ENCODE peak calls at places on chromosomes 4 and X, in five cellular contexts. U is RPMI8226, C is tibial nerve, F is AG08396, O is astrocyte of the spinal cord. K is an unnamed sample.

GRCh38 chr4:98793658-98794057 is 135.2 kb upstream of the TSPAN5 start:
- DNase-seq in U (no peak), C (no peak), F (no peak), O (no peak), K (no peak)

GRCh38 chr4:103451341-103451740 is 253.2 kb upstream of the CENPE start:
- DNase-seq in U (no peak), C (no peak), F (no peak), O (no peak), K (no peak)

GRCh38 chrX:15755091-15755490 is 17.0 kb downstream of the CA5B start:
- DNase-seq in U (no peak), C (no peak), F (no peak), O (no peak), K (no peak)

GRCh38 chr4:79042079-79042674 is 102.9 kb upstream of the PAQR3 start:
- DNase-seq in U (peak; percentile 8), C (no peak), F (peak; percentile 32), O (peak; percentile 46), K (peak; percentile 59)

GRCh38 chr4:1291091-1291490 is 1.4 kb downstream of the MAEA start:
- DNase-seq in U (no peak), C (no peak), F (no peak), O (no peak), K (no peak)

GRCh38 chr4:168070903-168071302 is 21.4 kb upstream of the ANXA10 start:
- DNase-seq in U (no peak), C (no peak), F (no peak), O (peak; percentile 12), K (peak; percentile 2)

GRCh38 chr4:53920116-53920515 is 144.3 kb downstream of the CHIC2 start:
- DNase-seq in U (no peak), C (no peak), F (no peak), O (no peak), K (peak; percentile 29)

GRCh38 chrX:41265615-41266014 is 68.3 kb upstream of the DDX3X start:
- DNase-seq in U (peak; percentile 81), C (no peak), F (peak; percentile 67), O (peak; percentile 79), K (peak; percentile 44)

GRCh38 chr4:54254116-54254914 is 25.2 kb downstream of the PDGFRA start:
- DNase-seq in U (no peak), C (no peak), F (no peak), O (peak; percentile 13), K (no peak)

GRCh38 chr4:98682719-98683118 is 24.3 kb upstream of the TSPAN5 start:
- DNase-seq in U (no peak), C (no peak), F (peak; percentile 37), O (peak; percentile 10), K (peak; percentile 50)

GRCh38 chr4:176566769-176567168 is 226.0 kb downstream of the VEGFC start:
- DNase-seq in U (no peak), C (no peak), F (no peak), O (no peak), K (peak; percentile 17)

GRCh38 chr4:19177616-19178015 is 1074.1 kb upstream of the SLIT2 start:
- DNase-seq in U (no peak), C (no peak), F (no peak), O (peak; percentile 7), K (peak; percentile 10)

GRCh38 chr4:99790796-99791617 is 25.6 kb upstream of the DAPP1 start:
- DNase-seq in U (no peak), C (no peak), F (no peak), O (peak; percentile 57), K (peak; percentile 13)

GRCh38 chr4:150561338-150561737 is 20.6 kb upstream of the MAB21L2 start:
- DNase-seq in U (no peak), C (no peak), F (no peak), O (no peak), K (no peak)

K was measured in fibroblast of pulmonary artery.